ENCODE peak calls at places on chromosomes 1 and 21, in six cellular contexts. E is left cardiac atrium; O is M059J; V is activated T-cell treated with anti-CD3 and anti-CD28 coated beads for 1 hour; G is RPMI7951; F is stimulated activated naive CD4-positive, alpha-beta T cell treated with Interleukin-2 at 50 U/mL for 16 hours. N is an unnamed sample.

GRCh38 chr1:41726899-41727748 is 191.6 kb downstream of the HIVEP3 start:
- DNase-seq in E (peak; percentile 65), O (no peak), V (no peak), G (peak; percentile 33), F (no peak), N (peak; percentile 88)

GRCh38 chr1:23322770-23323169 is 21.3 kb downstream of the HNRNPR start:
- DNase-seq in E (no peak), O (no peak), V (no peak), G (no peak), F (no peak), N (no peak)

GRCh38 chr21:27244356-27244755 is 277.5 kb upstream of the ADAMTS5 start:
- DNase-seq in E (no peak), O (no peak), V (no peak), G (no peak), F (no peak), N (no peak)

GRCh38 chr1:78420185-78420584 is 70.6 kb upstream of the PTGFR start:
- DNase-seq in E (no peak), O (peak; percentile 65), V (no peak), G (peak; percentile 42), F (no peak), N (no peak)

GRCh38 chr1:81797701-81798100 is 3.0 kb upstream of the ADGRL2 start:
- DNase-seq in E (no peak), O (no peak), V (no peak), G (no peak), F (no peak), N (no peak)

GRCh38 chr1:151540982-151541377 is 871 bp downstream of the TUFT1 start:
- DNase-seq in E (no peak), O (peak; percentile 53), V (no peak), G (no peak), F (no peak), N (no peak)

GRCh38 chr1:96944743-96945142 is 223.2 kb downstream of the PTBP2 start:
- DNase-seq in E (no peak), O (no peak), V (no peak), G (no peak), F (no peak), N (no peak)

GRCh38 chr1:205598841-205599666 is 32.8 kb downstream of the ELK4 start:
- DNase-seq in E (peak; percentile 87), O (peak; percentile 80), V (no peak), G (peak; percentile 23), F (no peak), N (no peak)

GRCh38 chr21:35062016-35062415 is 12.9 kb upstream of the RUNX1 start:
- DNase-seq in E (no peak), O (no peak), V (no peak), G (no peak), F (no peak), N (no peak)

GRCh38 chr1:64212023-64212422 is 8.6 kb downstream of the UBE2U start:
- DNase-seq in E (no peak), O (peak; percentile 62), V (no peak), G (peak; percentile 43), F (no peak), N (no peak)

GRCh38 chr1:2258996-2259395 is 30.9 kb downstream of the SKI start:
- DNase-seq in E (no peak), O (no peak), V (peak; percentile 58), G (no peak), F (peak; percentile 54), N (no peak)

GRCh38 chr1:89945852-89946476 is 48.9 kb upstream of the ZNF326 start:
- DNase-seq in E (no peak), O (peak; percentile 91), V (no peak), G (peak; percentile 67), F (no peak), N (no peak)

GRCh38 chr21:15801352-15801863 is 71.6 kb downstream of the USP25 start:
- DNase-seq in E (no peak), O (no peak), V (no peak), G (no peak), F (no peak), N (no peak)

GRCh38 chr1:241115784-241116183 is 241.2 kb downstream of the RGS7 start:
- DNase-seq in E (no peak), O (peak; percentile 34), V (no peak), G (no peak), F (no peak), N (no peak)

GRCh38 chr1:40305451-40305850 is 11.6 kb downstream of the COL9A2 start:
- DNase-seq in E (no peak), O (peak; percentile 27), V (no peak), G (peak; percentile 14), F (no peak), N (no peak)

GRCh38 chr21:34909492-34910292 is 139.4 kb downstream of the RUNX1 start:
- DNase-seq in E (no peak), O (no peak), V (no peak), G (no peak), F (no peak), N (no peak)

GRCh38 chr1:92876351-92876750 is 44.5 kb downstream of the RPL5 start:
- DNase-seq in E (no peak), O (no peak), V (no peak), G (no peak), F (no peak), N (no peak)

GRCh38 chr1:7579831-7580804 is 191.0 kb upstream of the VAMP3 start:
- DNase-seq in E (peak; percentile 3), O (no peak), V (no peak), G (no peak), F (no peak), N (peak; percentile 29)

GRCh38 chr1:54577612-54578011 is 29.6 kb downstream of the ACOT11 start:
- DNase-seq in E (peak; percentile 87), O (peak; percentile 41), V (no peak), G (peak; percentile 40), F (no peak), N (peak; percentile 86)

GRCh38 chr1:194369622-194370021 is 1183.2 kb upstream of the B3GALT2 start:
- DNase-seq in E (no peak), O (no peak), V (no peak), G (no peak), F (no peak), N (no peak)

GRCh38 chr1:161706483-161707347 is at the start of gene FCRLA:
- DNase-seq in E (no peak), O (peak; percentile 97), V (no peak), G (peak; percentile 97), F (no peak), N (no peak)

GRCh38 chr1:18597159-18598042 is 33.2 kb upstream of the PAX7 start:
- DNase-seq in E (peak; percentile 59), O (peak; percentile 28), V (peak; percentile 51), G (peak; percentile 25), F (peak; percentile 33), N (peak; percentile 61)